ENCODE peak calls at places on chromosomes 16 and 17, in eight cellular contexts. One of them, this sample, is unnamed.

GRCh38 chr16:29840240-29840639 is 20.0 kb downstream of the MVP start:
- DNase-seq in K562: no peak
- DNase-seq in osteoblast: peak; percentile 41
- DNase-seq in GM23338: no peak
- DNase-seq in H9: no peak
- DNase-seq in endothelial cell of umbilical vein: no peak
- DNase-seq in astrocyte: no peak
- DNase-seq in fibroblast of lung: no peak
- DNase-seq in this sample: no peak

GRCh38 chr16:57613514-57613913 is 14.9 kb upstream of the ADGRG1 start:
- DNase-seq in GM23338: no peak
- DNase-seq in fibroblast of lung: no peak
- DNase-seq in astrocyte: no peak
- DNase-seq in H9: peak; percentile 3
- DNase-seq in osteoblast: no peak
- DNase-seq in K562: no peak
- DNase-seq in endothelial cell of umbilical vein: no peak
- DNase-seq in this sample: no peak

GRCh38 chr17:82344175-82344907 is 10.8 kb upstream of the SECTM1 start:
- DNase-seq in endothelial cell of umbilical vein: no peak
- DNase-seq in osteoblast: peak; percentile 71
- DNase-seq in fibroblast of lung: no peak
- DNase-seq in GM23338: no peak
- DNase-seq in K562: peak; percentile 41
- DNase-seq in H9: no peak
- DNase-seq in astrocyte: no peak
- DNase-seq in this sample: no peak

GRCh38 chr16:982152-983043 is 828 bp downstream of the SOX8 start:
- DNase-seq in fibroblast of lung: no peak
- DNase-seq in H9: no peak
- DNase-seq in osteoblast: peak; percentile 93
- DNase-seq in astrocyte: no peak
- DNase-seq in K562: no peak
- DNase-seq in endothelial cell of umbilical vein: no peak
- DNase-seq in GM23338: peak; percentile 46
- DNase-seq in this sample: no peak

GRCh38 chr16:89104303-89104702 is 10.7 kb downstream of the ACSF3 start:
- DNase-seq in osteoblast: no peak
- DNase-seq in astrocyte: no peak
- DNase-seq in fibroblast of lung: no peak
- DNase-seq in endothelial cell of umbilical vein: no peak
- DNase-seq in K562: no peak
- DNase-seq in GM23338: no peak
- DNase-seq in H9: no peak
- DNase-seq in this sample: no peak

GRCh38 chr17:8514801-8515200 is 79.1 kb downstream of the NDEL1 start:
- DNase-seq in endothelial cell of umbilical vein: no peak
- DNase-seq in fibroblast of lung: no peak
- DNase-seq in GM23338: no peak
- DNase-seq in osteoblast: no peak
- DNase-seq in H9: no peak
- DNase-seq in K562: no peak
- DNase-seq in astrocyte: no peak
- DNase-seq in this sample: no peak

GRCh38 chr17:65888649-65889048 is 303.3 kb downstream of the CEP112 start:
- DNase-seq in K562: no peak
- DNase-seq in osteoblast: peak; percentile 49
- DNase-seq in GM23338: no peak
- DNase-seq in H9: no peak
- DNase-seq in endothelial cell of umbilical vein: no peak
- DNase-seq in fibroblast of lung: no peak
- DNase-seq in astrocyte: peak; percentile 98
- DNase-seq in this sample: no peak

GRCh38 chr17:78197147-78197830 is 10.1 kb downstream of the AFMID start:
- DNase-seq in H9: peak; percentile 53
- DNase-seq in K562: no peak
- DNase-seq in fibroblast of lung: no peak
- DNase-seq in GM23338: no peak
- DNase-seq in astrocyte: no peak
- DNase-seq in osteoblast: peak; percentile 19
- DNase-seq in endothelial cell of umbilical vein: no peak
- DNase-seq in this sample: no peak

GRCh38 chr17:42879596-42879985 is 21.0 kb upstream of the G6PC1 start:
- DNase-seq in fibroblast of lung: no peak
- DNase-seq in osteoblast: peak; percentile 85
- DNase-seq in H9: no peak
- DNase-seq in GM23338: no peak
- DNase-seq in astrocyte: peak; percentile 35
- DNase-seq in endothelial cell of umbilical vein: no peak
- DNase-seq in K562: peak; percentile 45
- DNase-seq in this sample: no peak

GRCh38 chr17:42639484-42640474 is 19.3 kb upstream of the TUBG2 start:
- DNase-seq in astrocyte: no peak
- DNase-seq in GM23338: no peak
- DNase-seq in K562: no peak
- DNase-seq in H9: no peak
- DNase-seq in osteoblast: peak; percentile 19
- DNase-seq in endothelial cell of umbilical vein: no peak
- DNase-seq in fibroblast of lung: no peak
- DNase-seq in this sample: no peak

GRCh38 chr16:68298907-68299515 is 11.7 kb downstream of the SLC7A6OS start:
- DNase-seq in osteoblast: no peak
- DNase-seq in fibroblast of lung: peak; percentile 73
- DNase-seq in astrocyte: peak; percentile 69
- DNase-seq in GM23338: no peak
- DNase-seq in H9: no peak
- DNase-seq in K562: no peak
- DNase-seq in endothelial cell of umbilical vein: no peak
- DNase-seq in this sample: no peak

GRCh38 chr16:56964243-56965148 is 2.7 kb downstream of the CETP start:
- DNase-seq in K562: peak; percentile 86
- DNase-seq in fibroblast of lung: peak; percentile 92
- DNase-seq in GM23338: peak; percentile 97
- DNase-seq in astrocyte: peak; percentile 74
- DNase-seq in endothelial cell of umbilical vein: peak; percentile 74
- DNase-seq in osteoblast: no peak
- DNase-seq in H9: peak; percentile 94
- DNase-seq in this sample: peak; percentile 86

GRCh38 chr16:11949527-11949926 is 7.7 kb upstream of the NPIPB2 start:
- DNase-seq in fibroblast of lung: peak; percentile 53
- DNase-seq in endothelial cell of umbilical vein: peak; percentile 21
- DNase-seq in astrocyte: peak; percentile 23
- DNase-seq in K562: peak; percentile 44
- DNase-seq in osteoblast: peak; percentile 77
- DNase-seq in GM23338: peak; percentile 84
- DNase-seq in H9: peak; percentile 64
- DNase-seq in this sample: peak; percentile 24

GRCh38 chr17:73757324-73757942 is 113.2 kb upstream of the SDK2 start:
- DNase-seq in astrocyte: no peak
- DNase-seq in osteoblast: peak; percentile 62
- DNase-seq in endothelial cell of umbilical vein: no peak
- DNase-seq in K562: no peak
- DNase-seq in GM23338: no peak
- DNase-seq in fibroblast of lung: no peak
- DNase-seq in H9: no peak
- DNase-seq in this sample: no peak

GRCh38 chr17:32191306-32191705 is 49.0 kb downstream of the RHOT1 start:
- DNase-seq in osteoblast: peak; percentile 78
- DNase-seq in astrocyte: peak; percentile 27
- DNase-seq in GM23338: no peak
- DNase-seq in fibroblast of lung: peak; percentile 66
- DNase-seq in H9: no peak
- DNase-seq in endothelial cell of umbilical vein: peak; percentile 65
- DNase-seq in K562: no peak
- DNase-seq in this sample: no peak

GRCh38 chr17:81437221-81437651 is 42.0 kb downstream of the BAHCC1 start:
- DNase-seq in GM23338: no peak
- DNase-seq in astrocyte: no peak
- DNase-seq in K562: no peak
- DNase-seq in endothelial cell of umbilical vein: no peak
- DNase-seq in osteoblast: peak; percentile 95
- DNase-seq in H9: no peak
- DNase-seq in fibroblast of lung: no peak
- DNase-seq in this sample: no peak

GRCh38 chr16:69404275-69404805 is 18.5 kb upstream of the TERF2 start:
- DNase-seq in H9: no peak
- DNase-seq in K562: peak; percentile 58
- DNase-seq in osteoblast: no peak
- DNase-seq in fibroblast of lung: peak; percentile 78
- DNase-seq in GM23338: peak; percentile 18
- DNase-seq in endothelial cell of umbilical vein: peak; percentile 95
- DNase-seq in astrocyte: peak; percentile 69
- DNase-seq in this sample: no peak

GRCh38 chr17:3771140-3771539 is 29.8 kb downstream of the ITGAE start:
- DNase-seq in astrocyte: no peak
- DNase-seq in osteoblast: peak; percentile 69
- DNase-seq in endothelial cell of umbilical vein: no peak
- DNase-seq in K562: no peak
- DNase-seq in fibroblast of lung: no peak
- DNase-seq in GM23338: no peak
- DNase-seq in H9: no peak
- DNase-seq in this sample: peak; percentile 87

GRCh38 chr17:3768341-3768740 is 32.6 kb downstream of the ITGAE start:
- DNase-seq in K562: no peak
- DNase-seq in H9: no peak
- DNase-seq in GM23338: no peak
- DNase-seq in astrocyte: no peak
- DNase-seq in fibroblast of lung: no peak
- DNase-seq in osteoblast: no peak
- DNase-seq in endothelial cell of umbilical vein: no peak
- DNase-seq in this sample: no peak

GRCh38 chr17:3770471-3770870 is 30.5 kb downstream of the ITGAE start:
- DNase-seq in fibroblast of lung: no peak
- DNase-seq in K562: no peak
- DNase-seq in osteoblast: peak; percentile 46
- DNase-seq in endothelial cell of umbilical vein: no peak
- DNase-seq in GM23338: no peak
- DNase-seq in H9: no peak
- DNase-seq in astrocyte: no peak
- DNase-seq in this sample: peak; percentile 98

GRCh38 chr17:3766783-3767182 is 34.2 kb downstream of the ITGAE start:
- DNase-seq in osteoblast: no peak
- DNase-seq in astrocyte: no peak
- DNase-seq in H9: no peak
- DNase-seq in endothelial cell of umbilical vein: no peak
- DNase-seq in K562: no peak
- DNase-seq in GM23338: no peak
- DNase-seq in fibroblast of lung: no peak
- DNase-seq in this sample: peak; percentile 76

DNA sequence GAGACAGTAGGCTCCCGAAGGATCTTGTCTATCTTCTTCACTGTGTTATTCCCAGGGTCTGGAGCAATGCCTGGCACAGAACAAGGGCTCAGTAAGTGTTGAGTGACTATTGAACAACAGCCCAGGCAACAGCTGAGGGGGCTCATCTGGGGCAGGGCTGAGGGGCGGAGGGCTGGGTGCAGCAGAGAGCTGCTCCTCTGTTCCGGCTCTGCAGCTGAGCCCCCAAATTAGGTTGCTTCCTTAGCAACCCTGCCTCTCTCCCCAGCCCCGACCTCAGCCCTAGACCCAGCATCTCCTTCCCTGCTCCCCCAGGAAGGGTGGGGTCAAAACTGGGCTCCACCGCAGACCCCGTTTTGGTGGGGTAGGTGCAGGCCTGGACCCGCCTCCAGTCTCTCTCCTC is 32.2 kb downstream of the ITGAE start:
- DNase-seq in fibroblast of lung: no peak
- DNase-seq in K562: no peak
- DNase-seq in GM23338: no peak
- DNase-seq in endothelial cell of umbilical vein: no peak
- DNase-seq in H9: no peak
- DNase-seq in astrocyte: no peak
- DNase-seq in osteoblast: no peak
- DNase-seq in this sample: peak; percentile 43
- H3K4me1 ChIP-seq in fibroblast of lung: no peaks in the 10 kb centered on the region
- H3K4me1 ChIP-seq in K562: peaks cover 7% of the 10 kb centered on the region
- H3K4me1 ChIP-seq in GM23338: no peaks in the 10 kb centered on the region
- H3K4me1 ChIP-seq in endothelial cell of umbilical vein: peaks cover 2% of the 10 kb centered on the region
- H3K4me1 ChIP-seq in H9: no peaks in the 10 kb centered on the region
- H3K4me1 ChIP-seq in astrocyte: peaks cover 21% of the 10 kb centered on the region
- H3K4me1 ChIP-seq in osteoblast: peaks cover 3% of the 10 kb centered on the region
- H3K4me1 ChIP-seq in this sample: peaks cover 91% of the 10 kb centered on the region

DNA sequence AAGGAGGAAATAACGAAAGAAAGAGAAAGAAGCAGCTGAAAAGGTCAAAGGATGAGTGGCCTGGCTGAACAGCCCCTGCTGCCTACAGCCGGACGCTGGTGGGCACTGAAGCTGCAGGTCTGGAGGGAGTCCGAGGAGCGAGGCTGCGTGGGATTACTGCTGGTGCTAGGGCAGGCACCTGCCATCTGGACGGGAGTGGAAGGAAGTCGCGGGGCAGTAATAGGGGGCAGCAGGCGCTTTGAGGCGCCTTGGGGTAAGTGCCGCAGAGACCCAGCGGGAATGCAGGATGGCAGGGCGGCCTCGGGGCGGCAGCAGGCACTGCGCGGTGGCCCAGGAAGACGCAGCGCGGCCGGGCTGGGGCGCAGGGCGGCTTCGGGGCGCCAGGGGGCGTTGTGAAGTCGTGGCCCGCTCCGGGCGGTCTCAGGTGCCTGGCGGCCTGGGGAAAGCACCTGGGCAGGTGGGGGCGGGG is 305 bp upstream of the SCNN1G start:
- DNase-seq in H9: peak; percentile 95
- DNase-seq in GM23338: peak; percentile 94
- DNase-seq in endothelial cell of umbilical vein: peak; percentile 56
- DNase-seq in K562: peak; percentile 78
- DNase-seq in astrocyte: peak; percentile 11
- DNase-seq in osteoblast: peak; percentile 97
- DNase-seq in fibroblast of lung: peak; percentile 56
- DNase-seq in this sample: no peak
- H2AFZ ChIP-seq in H9: no peak overlapping the region
- H2AFZ ChIP-seq in GM23338: peak overlapping the region; percentile 97
- H2AFZ ChIP-seq in endothelial cell of umbilical vein: no peak overlapping the region
- H2AFZ ChIP-seq in K562: no peak overlapping the region
- H2AFZ ChIP-seq in astrocyte: peak overlapping the region; percentile 10
- H2AFZ ChIP-seq in osteoblast: peak overlapping the region; percentile 68
- H2AFZ ChIP-seq in fibroblast of lung: no peak overlapping the region
- H2AFZ ChIP-seq in this sample: no peak overlapping the region

GRCh38 chr16:75203106-75203505 is 3.9 kb downstream of the CTRB2 start:
- DNase-seq in K562: no peak
- DNase-seq in H9: no peak
- DNase-seq in astrocyte: no peak
- DNase-seq in osteoblast: peak; percentile 17
- DNase-seq in endothelial cell of umbilical vein: no peak
- DNase-seq in fibroblast of lung: no peak
- DNase-seq in GM23338: no peak
- DNase-seq in this sample: no peak
- H3K27ac ChIP-seq in K562: no peak overlapping the region
- H3K27ac ChIP-seq in H9: no peak overlapping the region
- H3K27ac ChIP-seq in astrocyte: no peak overlapping the region
- H3K27ac ChIP-seq in osteoblast: no peak overlapping the region
- H3K27ac ChIP-seq in endothelial cell of umbilical vein: no peak overlapping the region
- H3K27ac ChIP-seq in fibroblast of lung: no peak overlapping the region
- H3K27ac ChIP-seq in GM23338: no peak overlapping the region
- H3K27ac ChIP-seq in this sample: no peak overlapping the region

DNA sequence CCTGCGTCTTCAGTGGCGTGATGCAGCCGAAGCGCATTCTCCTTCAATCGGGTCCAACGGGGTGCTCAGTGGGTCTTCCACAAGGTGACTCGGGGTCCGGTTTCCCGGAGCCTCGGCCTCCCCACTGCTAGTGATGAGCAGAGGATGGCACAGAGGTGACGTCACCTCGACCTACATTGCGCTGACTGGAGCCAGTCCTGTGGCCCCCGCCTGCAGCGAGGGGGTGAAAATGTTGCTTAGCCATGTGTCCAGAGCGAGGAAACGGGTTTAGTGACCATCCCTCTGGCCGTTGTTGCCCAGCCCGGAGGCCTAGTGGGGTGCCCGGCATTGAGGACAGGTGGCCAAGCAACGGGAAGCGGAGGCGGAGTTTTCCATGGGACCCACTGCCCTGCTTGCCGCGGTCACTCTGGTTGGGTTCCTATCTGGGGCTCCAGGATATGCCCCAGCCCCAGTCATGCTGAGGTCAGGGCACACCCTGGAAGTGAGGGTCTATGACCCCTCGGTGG is 190.6 kb upstream of the CIBAR2 start:
- DNase-seq in endothelial cell of umbilical vein: no peak
- DNase-seq in osteoblast: no peak
- DNase-seq in K562: no peak
- DNase-seq in astrocyte: no peak
- DNase-seq in fibroblast of lung: no peak
- DNase-seq in H9: no peak
- DNase-seq in GM23338: no peak
- DNase-seq in this sample: no peak
- H3K4me1 ChIP-seq in endothelial cell of umbilical vein: peaks cover 3% of the 10 kb centered on the region
- H3K4me1 ChIP-seq in osteoblast: peaks cover 11% of the 10 kb centered on the region
- H3K4me1 ChIP-seq in K562: peaks cover 73% of the 10 kb centered on the region
- H3K4me1 ChIP-seq in astrocyte: peaks cover 33% of the 10 kb centered on the region
- H3K4me1 ChIP-seq in fibroblast of lung: no peaks in the 10 kb centered on the region
- H3K4me1 ChIP-seq in H9: no peaks in the 10 kb centered on the region
- H3K4me1 ChIP-seq in GM23338: peaks cover 16% of the 10 kb centered on the region
- H3K4me1 ChIP-seq in this sample: peaks cover 12% of the 10 kb centered on the region